ENCODE peak calls at places on chromosomes 12 and 14, in eight cellular contexts. One of them, this sample, is unnamed. For H3K4me1 and H3K9me3, the result is how much of the 10 kb centered on the place peaks cover.

GRCh38 chr12:8953773-8954402 is 4.4 kb upstream of the M6PR start:
- DNase-seq in K562: no peak
- DNase-seq in MM.1S: no peak
- DNase-seq in sigmoid colon: no peak
- DNase-seq in neuronal stem cell: no peak
- DNase-seq in suprapubic skin: no peak
- DNase-seq in HCT116: no peak
- DNase-seq in heart right ventricle: peak
- DNase-seq in this sample: no peak

GRCh38 chr12:72346331-72346944 is 74.3 kb downstream of the TRHDE start:
- DNase-seq in K562: peak
- DNase-seq in MM.1S: peak
- DNase-seq in sigmoid colon: no peak
- DNase-seq in neuronal stem cell: peak
- DNase-seq in suprapubic skin: no peak
- DNase-seq in HCT116: peak
- DNase-seq in heart right ventricle: no peak
- DNase-seq in this sample: peak

GRCh38 chr14:96255501-96256366 is at the start of gene BDKRB1:
- DNase-seq in K562: no peak
- DNase-seq in MM.1S: no peak
- DNase-seq in sigmoid colon: no peak
- DNase-seq in neuronal stem cell: no peak
- DNase-seq in suprapubic skin: no peak
- DNase-seq in HCT116: no peak
- DNase-seq in heart right ventricle: no peak
- DNase-seq in this sample: no peak

GRCh38 chr12:125024949-125025563 is 31.6 kb downstream of the BRI3BP start:
- DNase-seq in K562: no peak
- DNase-seq in MM.1S: no peak
- DNase-seq in sigmoid colon: no peak
- DNase-seq in neuronal stem cell: no peak
- DNase-seq in suprapubic skin: no peak
- DNase-seq in HCT116: no peak
- DNase-seq in heart right ventricle: no peak
- DNase-seq in this sample: no peak

GRCh38 chr12:62922539-62922938 is 12.4 kb downstream of the PPM1H start:
- DNase-seq in K562: no peak
- DNase-seq in MM.1S: no peak
- DNase-seq in sigmoid colon: no peak
- DNase-seq in neuronal stem cell: no peak
- DNase-seq in suprapubic skin: no peak
- DNase-seq in HCT116: no peak
- DNase-seq in heart right ventricle: no peak
- DNase-seq in this sample: no peak

GRCh38 chr14:71338153-71338552 is 430.9 kb downstream of the PCNX1 start:
- DNase-seq in K562: no peak
- DNase-seq in MM.1S: no peak
- DNase-seq in sigmoid colon: no peak
- DNase-seq in neuronal stem cell: no peak
- DNase-seq in suprapubic skin: no peak
- DNase-seq in HCT116: no peak
- DNase-seq in heart right ventricle: no peak
- DNase-seq in this sample: no peak

GRCh38 chr14:91352696-91353692 is 64.6 kb downstream of the CCDC88C start:
- DNase-seq in K562: no peak
- DNase-seq in MM.1S: no peak
- DNase-seq in sigmoid colon: no peak
- DNase-seq in neuronal stem cell: no peak
- DNase-seq in suprapubic skin: no peak
- DNase-seq in HCT116: no peak
- DNase-seq in heart right ventricle: no peak
- DNase-seq in this sample: no peak

GRCh38 chr14:94119071-94119470 is 8.5 kb downstream of the IFI27 start:
- DNase-seq in K562: no peak
- DNase-seq in MM.1S: no peak
- DNase-seq in sigmoid colon: peak
- DNase-seq in neuronal stem cell: no peak
- DNase-seq in suprapubic skin: peak
- DNase-seq in HCT116: no peak
- DNase-seq in heart right ventricle: no peak
- DNase-seq in this sample: no peak

GRCh38 chr14:100304825-100305445 is 1.3 kb downstream of the SLC25A29 start:
- DNase-seq in K562: peak
- DNase-seq in MM.1S: no peak
- DNase-seq in sigmoid colon: no peak
- DNase-seq in neuronal stem cell: no peak
- DNase-seq in suprapubic skin: no peak
- DNase-seq in HCT116: no peak
- DNase-seq in heart right ventricle: peak
- DNase-seq in this sample: peak

GRCh38 chr14:50530358-50530757 is 2.0 kb downstream of the MAP4K5 start:
- DNase-seq in K562: no peak
- DNase-seq in MM.1S: no peak
- DNase-seq in sigmoid colon: no peak
- DNase-seq in neuronal stem cell: no peak
- DNase-seq in suprapubic skin: no peak
- DNase-seq in HCT116: no peak
- DNase-seq in heart right ventricle: no peak
- DNase-seq in this sample: no peak

GRCh38 chr14:74655597-74656389 is 43.8 kb upstream of the LTBP2 start:
- DNase-seq in K562: no peak
- DNase-seq in MM.1S: no peak
- DNase-seq in sigmoid colon: no peak
- DNase-seq in neuronal stem cell: no peak
- DNase-seq in suprapubic skin: no peak
- DNase-seq in HCT116: no peak
- DNase-seq in heart right ventricle: no peak
- DNase-seq in this sample: peak

GRCh38 chr14:51498411-51499227 is 153.1 kb upstream of the FRMD6 start:
- DNase-seq in K562: no peak
- DNase-seq in MM.1S: no peak
- DNase-seq in sigmoid colon: peak
- DNase-seq in neuronal stem cell: no peak
- DNase-seq in suprapubic skin: no peak
- DNase-seq in HCT116: no peak
- DNase-seq in heart right ventricle: no peak
- DNase-seq in this sample: no peak

GRCh38 chr14:106166650-106167204 is 640.3 kb downstream of the TMEM121 start:
- DNase-seq in K562: no peak
- DNase-seq in MM.1S: no peak
- DNase-seq in sigmoid colon: no peak
- DNase-seq in neuronal stem cell: no peak
- DNase-seq in suprapubic skin: no peak
- DNase-seq in HCT116: no peak
- DNase-seq in heart right ventricle: no peak
- DNase-seq in this sample: no peak

GRCh38 chr12:47736877-47737676 is 11.8 kb upstream of the ENDOU start:
- DNase-seq in K562: peak
- DNase-seq in MM.1S: no peak
- DNase-seq in sigmoid colon: peak
- DNase-seq in neuronal stem cell: no peak
- DNase-seq in suprapubic skin: peak
- DNase-seq in HCT116: no peak
- DNase-seq in heart right ventricle: peak
- DNase-seq in this sample: peak
- H3K4me1 ChIP-seq in K562: under half
- H3K4me1 ChIP-seq in MM.1S: under half
- H3K4me1 ChIP-seq in sigmoid colon: under half
- H3K4me1 ChIP-seq in neuronal stem cell: under half
- H3K4me1 ChIP-seq in suprapubic skin: half or more
- H3K4me1 ChIP-seq in HCT116: under half
- H3K4me1 ChIP-seq in heart right ventricle: half or more
- H3K4me1 ChIP-seq in this sample: under half

GRCh38 chr14:69644814-69645213 is 33.4 kb downstream of the SUSD6 start:
- DNase-seq in K562: no peak
- DNase-seq in MM.1S: no peak
- DNase-seq in sigmoid colon: no peak
- DNase-seq in neuronal stem cell: no peak
- DNase-seq in suprapubic skin: no peak
- DNase-seq in HCT116: no peak
- DNase-seq in heart right ventricle: no peak
- DNase-seq in this sample: no peak
- H3K27ac ChIP-seq in K562: peak
- H3K27ac ChIP-seq in MM.1S: no peak
- H3K27ac ChIP-seq in sigmoid colon: peak
- H3K27ac ChIP-seq in neuronal stem cell: no peak
- H3K27ac ChIP-seq in suprapubic skin: peak
- H3K27ac ChIP-seq in HCT116: no peak
- H3K27ac ChIP-seq in heart right ventricle: no peak
- H3K27ac ChIP-seq in this sample: no peak

GRCh38 chr14:104223101-104223809 is 84.9 kb downstream of the KIF26A start:
- DNase-seq in K562: peak
- DNase-seq in MM.1S: no peak
- DNase-seq in sigmoid colon: no peak
- DNase-seq in neuronal stem cell: no peak
- DNase-seq in suprapubic skin: peak
- DNase-seq in HCT116: no peak
- DNase-seq in heart right ventricle: no peak
- DNase-seq in this sample: peak

GRCh38 chr14:104221071-104221625 is 82.8 kb downstream of the KIF26A start:
- DNase-seq in K562: no peak
- DNase-seq in MM.1S: no peak
- DNase-seq in sigmoid colon: peak
- DNase-seq in neuronal stem cell: no peak
- DNase-seq in suprapubic skin: no peak
- DNase-seq in HCT116: no peak
- DNase-seq in heart right ventricle: no peak
- DNase-seq in this sample: no peak

GRCh38 chr14:104223810-104224515 is 85.6 kb downstream of the KIF26A start:
- DNase-seq in K562: no peak
- DNase-seq in MM.1S: no peak
- DNase-seq in sigmoid colon: no peak
- DNase-seq in neuronal stem cell: no peak
- DNase-seq in suprapubic skin: no peak
- DNase-seq in HCT116: no peak
- DNase-seq in heart right ventricle: no peak
- DNase-seq in this sample: no peak

GRCh38 chr14:104221636-104222375 is 83.4 kb downstream of the KIF26A start:
- DNase-seq in K562: no peak
- DNase-seq in MM.1S: no peak
- DNase-seq in sigmoid colon: peak
- DNase-seq in neuronal stem cell: no peak
- DNase-seq in suprapubic skin: peak
- DNase-seq in HCT116: no peak
- DNase-seq in heart right ventricle: no peak
- DNase-seq in this sample: no peak

GRCh38 chr14:104222396-104223036 is 84.1 kb downstream of the KIF26A start:
- DNase-seq in K562: no peak
- DNase-seq in MM.1S: no peak
- DNase-seq in sigmoid colon: peak
- DNase-seq in neuronal stem cell: no peak
- DNase-seq in suprapubic skin: peak
- DNase-seq in HCT116: no peak
- DNase-seq in heart right ventricle: no peak
- DNase-seq in this sample: no peak
- H3K9me3 ChIP-seq in K562: under half
- H3K9me3 ChIP-seq in MM.1S: under half
- H3K9me3 ChIP-seq in sigmoid colon: under half
- H3K9me3 ChIP-seq in neuronal stem cell: under half
- H3K9me3 ChIP-seq in suprapubic skin: under half
- H3K9me3 ChIP-seq in HCT116: under half
- H3K9me3 ChIP-seq in heart right ventricle: under half
- H3K9me3 ChIP-seq in this sample: under half

DNA sequence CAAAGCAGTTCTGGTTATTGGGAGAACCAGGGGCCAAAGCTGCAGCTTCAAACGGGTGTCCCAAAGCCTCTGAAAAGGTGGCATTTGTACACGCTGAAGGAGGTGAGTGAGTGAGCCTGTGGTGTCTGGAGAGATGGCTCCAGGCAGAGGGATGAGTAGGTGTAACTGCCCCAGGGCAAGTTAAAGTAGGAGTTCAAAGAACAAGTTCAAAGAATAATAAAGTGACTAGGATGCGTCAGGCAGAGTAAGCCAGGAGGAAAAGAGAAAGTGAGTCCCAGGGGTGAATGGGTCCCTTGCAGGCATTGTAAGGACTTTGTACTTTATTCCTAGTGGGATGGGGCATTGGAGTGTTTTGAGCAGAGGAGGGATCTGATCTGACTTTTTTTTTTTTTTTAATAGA is 201.4 kb upstream of the PWP1 start:
- DNase-seq in K562: no peak
- DNase-seq in MM.1S: no peak
- DNase-seq in sigmoid colon: no peak
- DNase-seq in neuronal stem cell: no peak
- DNase-seq in suprapubic skin: no peak
- DNase-seq in HCT116: no peak
- DNase-seq in heart right ventricle: no peak
- DNase-seq in this sample: no peak
- H3K4me1 ChIP-seq in K562: under half
- H3K4me1 ChIP-seq in MM.1S: under half
- H3K4me1 ChIP-seq in sigmoid colon: under half
- H3K4me1 ChIP-seq in neuronal stem cell: under half
- H3K4me1 ChIP-seq in suprapubic skin: under half
- H3K4me1 ChIP-seq in HCT116: under half
- H3K4me1 ChIP-seq in heart right ventricle: under half
- H3K4me1 ChIP-seq in this sample: under half

GRCh38 chr14:104680806-104681688 is 8.4 kb upstream of the INF2 start:
- DNase-seq in K562: no peak
- DNase-seq in MM.1S: no peak
- DNase-seq in sigmoid colon: peak
- DNase-seq in neuronal stem cell: no peak
- DNase-seq in suprapubic skin: peak
- DNase-seq in HCT116: no peak
- DNase-seq in heart right ventricle: no peak
- DNase-seq in this sample: peak
- H3K27ac ChIP-seq in K562: no peak
- H3K27ac ChIP-seq in MM.1S: no peak
- H3K27ac ChIP-seq in sigmoid colon: peak
- H3K27ac ChIP-seq in neuronal stem cell: peak
- H3K27ac ChIP-seq in suprapubic skin: peak
- H3K27ac ChIP-seq in HCT116: peak
- H3K27ac ChIP-seq in heart right ventricle: peak
- H3K27ac ChIP-seq in this sample: peak

DNA sequence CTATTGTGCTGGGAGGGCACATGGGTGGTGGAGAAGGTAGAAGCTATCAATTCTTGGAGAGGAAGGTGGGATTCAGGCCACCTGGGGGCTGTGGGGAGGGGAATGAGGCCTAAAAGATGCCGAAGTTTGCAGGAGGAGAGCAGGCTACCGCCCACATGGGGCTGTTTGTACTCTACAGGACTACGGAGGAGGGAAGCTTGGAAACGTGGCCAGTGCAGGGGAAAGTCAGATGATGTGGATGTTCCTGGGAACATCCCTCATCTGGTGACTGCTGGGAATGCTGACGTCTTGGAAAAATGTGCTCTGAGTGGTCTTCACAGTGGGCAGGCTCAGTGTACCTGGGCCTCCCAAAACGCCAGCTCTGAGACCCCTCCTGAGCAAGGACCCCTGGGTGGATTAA is 78.5 kb downstream of the TNFAIP2 start:
- DNase-seq in K562: no peak
- DNase-seq in MM.1S: no peak
- DNase-seq in sigmoid colon: peak
- DNase-seq in neuronal stem cell: no peak
- DNase-seq in suprapubic skin: peak
- DNase-seq in HCT116: no peak
- DNase-seq in heart right ventricle: no peak
- DNase-seq in this sample: no peak
- H3K9me3 ChIP-seq in K562: under half
- H3K9me3 ChIP-seq in MM.1S: under half
- H3K9me3 ChIP-seq in sigmoid colon: under half
- H3K9me3 ChIP-seq in neuronal stem cell: under half
- H3K9me3 ChIP-seq in suprapubic skin: under half
- H3K9me3 ChIP-seq in HCT116: under half
- H3K9me3 ChIP-seq in heart right ventricle: under half
- H3K9me3 ChIP-seq in this sample: under half